ENCODE peak calls at places on chromosomes 16 and 17, in eight cellular contexts. S, R, V, X, I, L, Q and O are unnamed samples.

GRCh38 chr17:28530250-28530649 is 22.2 kb downstream of the UNC119 start:
- DNase-seq in S (no peak), R (no peak), V (no peak), X (no peak), I (peak), L (no peak), Q (no peak), O (no peak)

GRCh38 chr16:88058817-88059216 is 107.6 kb downstream of the BANP start:
- DNase-seq in S (peak), R (no peak), V (no peak), X (no peak), I (peak), L (no peak), Q (no peak), O (no peak)

GRCh38 chr17:9880582-9880999 is 24.5 kb downstream of the RCVRN start:
- DNase-seq in S (no peak), R (no peak), V (no peak), X (peak), I (no peak), L (no peak), Q (no peak), O (peak)

GRCh38 chr17:16439303-16439791 is 24.0 kb downstream of the TRPV2 start:
- DNase-seq in S (no peak), R (no peak), V (no peak), X (no peak), I (no peak), L (no peak), Q (no peak), O (no peak)

GRCh38 chr17:79812206-79812968 is 15.5 kb upstream of the CBX8 start:
- DNase-seq in S (peak), R (peak), V (no peak), X (no peak), I (no peak), L (no peak), Q (no peak), O (no peak)

GRCh38 chr16:72864130-72864833 is 183.6 kb downstream of the ZFHX3 start:
- DNase-seq in S (no peak), R (no peak), V (no peak), X (no peak), I (no peak), L (no peak), Q (no peak), O (no peak)

GRCh38 chr17:65523853-65524664 is 37.4 kb downstream of the AXIN2 start:
- DNase-seq in S (no peak), R (no peak), V (no peak), X (no peak), I (no peak), L (no peak), Q (no peak), O (no peak)

GRCh38 chr17:41972571-41973411 is 6.2 kb downstream of the CNP start:
- DNase-seq in S (no peak), R (no peak), V (no peak), X (no peak), I (peak), L (no peak), Q (no peak), O (no peak)

GRCh38 chr17:8120520-8121443 is 2.5 kb upstream of the ALOXE3 start:
- DNase-seq in S (peak), R (peak), V (no peak), X (peak), I (peak), L (peak), Q (no peak), O (peak)

GRCh38 chr16:61871837-61872777 is 164.1 kb downstream of the CDH8 start:
- DNase-seq in S (peak), R (no peak), V (no peak), X (no peak), I (no peak), L (no peak), Q (no peak), O (no peak)

DNA sequence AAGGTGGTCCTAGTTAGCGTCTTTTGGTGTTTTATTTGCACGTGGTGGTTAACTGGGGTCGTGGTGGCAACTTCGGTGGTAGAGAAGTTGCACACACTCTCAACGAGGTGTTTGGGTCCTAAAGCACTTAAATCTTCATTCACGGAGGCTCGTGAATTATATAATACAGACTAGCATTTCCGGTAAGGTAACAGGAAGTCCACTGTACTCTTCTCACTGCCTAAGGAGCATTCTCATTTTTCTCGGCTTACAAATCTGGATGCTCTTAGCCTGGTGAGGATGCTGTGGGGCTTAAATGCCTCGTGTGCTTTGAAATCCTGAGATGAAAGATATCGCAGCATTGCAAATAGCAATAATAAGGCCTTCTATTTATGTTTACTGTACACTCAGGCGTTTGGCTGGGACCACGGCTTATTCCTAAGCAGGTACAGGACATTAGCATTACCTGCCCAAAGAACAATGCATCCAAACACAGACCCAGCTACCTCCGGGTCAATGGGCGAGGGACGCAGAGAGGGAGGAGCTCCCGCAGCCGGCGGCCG is 974 bp downstream of the DNAJA2 start:
- DNase-seq in S (no peak), R (no peak), V (no peak), X (peak), I (no peak), L (peak), Q (peak), O (peak)
- TF ChIP-seq CTCF in S (no peak), R (no peak), V (no peak), X (no peak), I (no peak), L (no peak), Q (no peak), O (no peak)

GRCh38 chr17:78361227-78361683 is 1.4 kb upstream of the SOCS3 start:
- DNase-seq in S (no peak), R (no peak), V (no peak), X (no peak), I (no peak), L (no peak), Q (no peak), O (no peak)

GRCh38 chr17:78360371-78361226 is 722 bp upstream of the SOCS3 start:
- DNase-seq in S (peak), R (peak), V (peak), X (peak), I (peak), L (peak), Q (peak), O (peak)

GRCh38 chr17:78364436-78365281 is 4.8 kb upstream of the SOCS3 start:
- DNase-seq in S (peak), R (no peak), V (no peak), X (no peak), I (no peak), L (no peak), Q (no peak), O (no peak)

GRCh38 chr17:78362232-78362631 is 2.4 kb upstream of the SOCS3 start:
- DNase-seq in S (no peak), R (no peak), V (no peak), X (no peak), I (no peak), L (no peak), Q (no peak), O (no peak)

GRCh38 chr17:78362671-78363070 is 2.8 kb upstream of the SOCS3 start:
- DNase-seq in S (no peak), R (no peak), V (no peak), X (no peak), I (no peak), L (no peak), Q (no peak), O (no peak)
- TF ChIP-seq CTCF in S (no peak), R (no peak), V (no peak), X (no peak), I (no peak), L (no peak), Q (no peak), O (no peak)

DNA sequence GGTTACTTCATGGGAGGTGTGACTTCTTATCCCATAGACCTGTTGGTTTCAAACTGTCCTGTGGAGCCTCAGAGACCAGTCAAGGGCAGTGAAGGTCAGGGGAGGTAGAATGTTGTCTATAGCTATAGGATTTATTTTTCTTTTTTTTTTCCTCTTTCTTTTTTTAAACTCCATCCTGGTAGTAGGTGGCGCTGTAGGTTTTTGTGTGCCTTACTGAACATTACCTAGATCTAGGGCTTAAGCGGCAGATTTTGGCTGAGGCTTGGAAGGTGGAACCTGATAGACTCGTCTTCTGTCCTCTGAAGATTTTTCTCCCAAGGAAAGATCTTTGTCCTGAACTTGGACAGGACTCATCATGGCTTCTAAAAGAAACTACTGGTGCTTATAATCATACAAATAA is 8.2 kb upstream of the LASP1NB start:
- DNase-seq in S (no peak), R (no peak), V (no peak), X (no peak), I (no peak), L (no peak), Q (no peak), O (no peak)
- TF ChIP-seq CTCF in S (no peak), R (no peak), V (no peak), X (no peak), I (no peak), L (no peak), Q (no peak), O (peak)

GRCh38 chr16:67199808-67200198 is 872 bp downstream of the ELMO3 start:
- DNase-seq in S (peak), R (peak), V (no peak), X (no peak), I (no peak), L (no peak), Q (no peak), O (no peak)
- TF ChIP-seq CTCF in S (peak), R (no peak), V (no peak), X (peak), I (no peak), L (no peak), Q (no peak), O (no peak)

DNA sequence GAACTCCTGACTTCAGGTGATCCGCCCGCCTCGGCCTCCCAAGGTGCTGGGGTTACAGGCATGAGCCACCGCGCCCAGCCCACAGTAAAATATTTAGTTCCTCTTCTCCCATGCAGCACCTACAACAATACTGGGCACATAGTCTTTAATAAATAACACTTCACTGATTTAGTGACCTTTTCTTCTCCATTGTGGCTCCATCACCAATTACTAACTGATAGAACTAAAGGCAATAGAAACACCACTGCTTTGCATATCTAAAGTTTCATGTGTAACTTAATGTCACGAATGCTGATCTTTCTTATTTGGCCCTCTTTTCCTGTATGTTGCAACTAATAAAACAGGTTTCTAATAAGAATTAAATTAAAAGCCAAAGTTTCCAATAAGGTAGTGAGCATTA is 38.9 kb downstream of the TRIM37 start:
- DNase-seq in S (no peak), R (no peak), V (no peak), X (no peak), I (no peak), L (no peak), Q (no peak), O (peak)
- TF ChIP-seq CTCF in S (no peak), R (no peak), V (no peak), X (no peak), I (no peak), L (no peak), Q (no peak), O (no peak)

GRCh38 chr17:15379659-15380058 is 38.3 kb upstream of the TEKT3 start:
- DNase-seq in S (no peak), R (no peak), V (no peak), X (no peak), I (no peak), L (no peak), Q (no peak), O (no peak)

GRCh38 chr17:15377608-15378007 is 36.2 kb upstream of the TEKT3 start:
- DNase-seq in S (peak), R (no peak), V (no peak), X (no peak), I (no peak), L (peak), Q (no peak), O (no peak)

GRCh38 chr17:15380447-15380846 is 39.0 kb upstream of the TEKT3 start:
- DNase-seq in S (no peak), R (no peak), V (no peak), X (no peak), I (no peak), L (no peak), Q (no peak), O (no peak)

GRCh38 chr17:15378243-15378642 is 36.8 kb upstream of the TEKT3 start:
- DNase-seq in S (no peak), R (no peak), V (no peak), X (no peak), I (no peak), L (no peak), Q (no peak), O (no peak)

GRCh38 chr17:15377200-15377599 is 35.8 kb upstream of the TEKT3 start:
- DNase-seq in S (no peak), R (no peak), V (no peak), X (peak), I (no peak), L (peak), Q (no peak), O (no peak)
- TF ChIP-seq CTCF in S (no peak), R (no peak), V (no peak), X (no peak), I (no peak), L (no peak), Q (no peak), O (no peak)

GRCh38 chr16:55737318-55737717 is 81.5 kb downstream of the SLC6A2 start:
- DNase-seq in S (no peak), R (no peak), V (no peak), X (no peak), I (no peak), L (no peak), Q (no peak), O (no peak)
- TF ChIP-seq CTCF in S (no peak), R (no peak), V (no peak), X (no peak), I (no peak), L (no peak), Q (no peak), O (no peak)